ENCODE peak calls at places on chromosomes 11 and 22, in eight cellular contexts. One of them, this sample, is unnamed.

GRCh38 chr11:8230178-8230859 is 33.4 kb downstream of the LMO1 start:
- DNase-seq in uterus: no peak
- DNase-seq in spleen: peak; percentile 67
- DNase-seq in mesenchymal stem cell: no peak
- DNase-seq in CD8-positive, alpha-beta memory T cell: no peak
- DNase-seq in psoas muscle: no peak
- DNase-seq in naive thymus-derived CD4-positive, alpha-beta T cell: no peak
- DNase-seq in Peyer's patch: no peak
- DNase-seq in this sample: no peak

GRCh38 chr11:1226226-1226961 is 3.5 kb downstream of the MUC5B start:
- DNase-seq in uterus: no peak
- DNase-seq in spleen: peak; percentile 76
- DNase-seq in mesenchymal stem cell: no peak
- DNase-seq in CD8-positive, alpha-beta memory T cell: no peak
- DNase-seq in psoas muscle: peak; percentile 14
- DNase-seq in naive thymus-derived CD4-positive, alpha-beta T cell: no peak
- DNase-seq in Peyer's patch: peak; percentile 43
- DNase-seq in this sample: peak; percentile 70

GRCh38 chr11:64447717-64448598 is 89.0 kb downstream of the RPS6KA4 start:
- DNase-seq in uterus: peak; percentile 23
- DNase-seq in spleen: peak; percentile 82
- DNase-seq in mesenchymal stem cell: peak; percentile 57
- DNase-seq in CD8-positive, alpha-beta memory T cell: no peak
- DNase-seq in psoas muscle: peak; percentile 31
- DNase-seq in naive thymus-derived CD4-positive, alpha-beta T cell: no peak
- DNase-seq in Peyer's patch: no peak
- DNase-seq in this sample: peak; percentile 83

GRCh38 chr22:37079668-37080171 is 28.2 kb downstream of the KCTD17 start:
- DNase-seq in uterus: no peak
- DNase-seq in spleen: peak; percentile 83
- DNase-seq in mesenchymal stem cell: peak; percentile 61
- DNase-seq in CD8-positive, alpha-beta memory T cell: peak; percentile 65
- DNase-seq in psoas muscle: no peak
- DNase-seq in naive thymus-derived CD4-positive, alpha-beta T cell: peak; percentile 89
- DNase-seq in Peyer's patch: no peak
- DNase-seq in this sample: no peak

GRCh38 chr11:73980001-73980960 is 2.4 kb downstream of the UCP2 start:
- DNase-seq in uterus: no peak
- DNase-seq in spleen: peak; percentile 94
- DNase-seq in mesenchymal stem cell: peak; percentile 41
- DNase-seq in CD8-positive, alpha-beta memory T cell: peak; percentile 57
- DNase-seq in psoas muscle: peak; percentile 39
- DNase-seq in naive thymus-derived CD4-positive, alpha-beta T cell: peak; percentile 94
- DNase-seq in Peyer's patch: peak; percentile 64
- DNase-seq in this sample: peak; percentile 87

GRCh38 chr11:27296406-27296994 is 66.5 kb downstream of the CCDC34 start:
- DNase-seq in uterus: no peak
- DNase-seq in spleen: no peak
- DNase-seq in mesenchymal stem cell: peak; percentile 55
- DNase-seq in CD8-positive, alpha-beta memory T cell: no peak
- DNase-seq in psoas muscle: no peak
- DNase-seq in naive thymus-derived CD4-positive, alpha-beta T cell: no peak
- DNase-seq in Peyer's patch: no peak
- DNase-seq in this sample: no peak

GRCh38 chr11:94020777-94021615 is at the start of gene HEPHL1:
- DNase-seq in uterus: no peak
- DNase-seq in spleen: no peak
- DNase-seq in mesenchymal stem cell: no peak
- DNase-seq in CD8-positive, alpha-beta memory T cell: no peak
- DNase-seq in psoas muscle: no peak
- DNase-seq in naive thymus-derived CD4-positive, alpha-beta T cell: no peak
- DNase-seq in Peyer's patch: no peak
- DNase-seq in this sample: no peak

GRCh38 chr11:86588566-86589090 is 83.8 kb downstream of the ME3 start:
- DNase-seq in uterus: no peak
- DNase-seq in spleen: no peak
- DNase-seq in mesenchymal stem cell: no peak
- DNase-seq in CD8-positive, alpha-beta memory T cell: no peak
- DNase-seq in psoas muscle: no peak
- DNase-seq in naive thymus-derived CD4-positive, alpha-beta T cell: no peak
- DNase-seq in Peyer's patch: no peak
- DNase-seq in this sample: no peak

GRCh38 chr11:86483591-86484163 is 109.0 kb downstream of the CCDC81 start:
- DNase-seq in uterus: peak; percentile 34
- DNase-seq in spleen: no peak
- DNase-seq in mesenchymal stem cell: no peak
- DNase-seq in CD8-positive, alpha-beta memory T cell: no peak
- DNase-seq in psoas muscle: peak; percentile 40
- DNase-seq in naive thymus-derived CD4-positive, alpha-beta T cell: no peak
- DNase-seq in Peyer's patch: no peak
- DNase-seq in this sample: no peak

GRCh38 chr11:34161812-34162506 is 56.5 kb downstream of the NAT10 start:
- DNase-seq in uterus: no peak
- DNase-seq in spleen: no peak
- DNase-seq in mesenchymal stem cell: no peak
- DNase-seq in CD8-positive, alpha-beta memory T cell: peak; percentile 6
- DNase-seq in psoas muscle: no peak
- DNase-seq in naive thymus-derived CD4-positive, alpha-beta T cell: no peak
- DNase-seq in Peyer's patch: no peak
- DNase-seq in this sample: no peak

GRCh38 chr22:50184541-50185383 is 951 bp upstream of the TRABD start:
- DNase-seq in uterus: peak; percentile 40
- DNase-seq in spleen: peak; percentile 92
- DNase-seq in mesenchymal stem cell: no peak
- DNase-seq in CD8-positive, alpha-beta memory T cell: no peak
- DNase-seq in psoas muscle: no peak
- DNase-seq in naive thymus-derived CD4-positive, alpha-beta T cell: no peak
- DNase-seq in Peyer's patch: no peak
- DNase-seq in this sample: peak; percentile 87

GRCh38 chr11:34065505-34066203 is 14.1 kb downstream of the CAPRIN1 start:
- DNase-seq in uterus: no peak
- DNase-seq in spleen: no peak
- DNase-seq in mesenchymal stem cell: peak; percentile 33
- DNase-seq in CD8-positive, alpha-beta memory T cell: no peak
- DNase-seq in psoas muscle: no peak
- DNase-seq in naive thymus-derived CD4-positive, alpha-beta T cell: no peak
- DNase-seq in Peyer's patch: no peak
- DNase-seq in this sample: no peak

GRCh38 chr22:23818541-23818940 is 20.3 kb downstream of the DERL3 start:
- DNase-seq in uterus: no peak
- DNase-seq in spleen: peak; percentile 33
- DNase-seq in mesenchymal stem cell: no peak
- DNase-seq in CD8-positive, alpha-beta memory T cell: no peak
- DNase-seq in psoas muscle: no peak
- DNase-seq in naive thymus-derived CD4-positive, alpha-beta T cell: no peak
- DNase-seq in Peyer's patch: no peak
- DNase-seq in this sample: peak; percentile 25

GRCh38 chr11:83151274-83151977 is 5.5 kb upstream of the PCF11 start:
- DNase-seq in uterus: no peak
- DNase-seq in spleen: no peak
- DNase-seq in mesenchymal stem cell: no peak
- DNase-seq in CD8-positive, alpha-beta memory T cell: no peak
- DNase-seq in psoas muscle: no peak
- DNase-seq in naive thymus-derived CD4-positive, alpha-beta T cell: no peak
- DNase-seq in Peyer's patch: peak; percentile 71
- DNase-seq in this sample: no peak

GRCh38 chr22:50216684-50217520 is 16.1 kb downstream of the SELENOO start:
- DNase-seq in uterus: no peak
- DNase-seq in spleen: no peak
- DNase-seq in mesenchymal stem cell: no peak
- DNase-seq in CD8-positive, alpha-beta memory T cell: no peak
- DNase-seq in psoas muscle: no peak
- DNase-seq in naive thymus-derived CD4-positive, alpha-beta T cell: no peak
- DNase-seq in Peyer's patch: no peak
- DNase-seq in this sample: peak; percentile 79

GRCh38 chr22:50620861-50621490 is 7.0 kb downstream of the ARSA start:
- DNase-seq in uterus: no peak
- DNase-seq in spleen: peak; percentile 88
- DNase-seq in mesenchymal stem cell: no peak
- DNase-seq in CD8-positive, alpha-beta memory T cell: peak; percentile 44
- DNase-seq in psoas muscle: no peak
- DNase-seq in naive thymus-derived CD4-positive, alpha-beta T cell: peak; percentile 92
- DNase-seq in Peyer's patch: peak; percentile 48
- DNase-seq in this sample: peak; percentile 73

GRCh38 chr11:64762916-64763803 is 3.4 kb upstream of the PYGM start:
- DNase-seq in uterus: peak; percentile 20
- DNase-seq in spleen: peak; percentile 76
- DNase-seq in mesenchymal stem cell: peak; percentile 49
- DNase-seq in CD8-positive, alpha-beta memory T cell: no peak
- DNase-seq in psoas muscle: peak; percentile 47
- DNase-seq in naive thymus-derived CD4-positive, alpha-beta T cell: peak; percentile 39
- DNase-seq in Peyer's patch: no peak
- DNase-seq in this sample: peak; percentile 82

GRCh38 chr22:42907404-42908081 is 50.5 kb upstream of the ARFGAP3 start:
- DNase-seq in uterus: no peak
- DNase-seq in spleen: no peak
- DNase-seq in mesenchymal stem cell: no peak
- DNase-seq in CD8-positive, alpha-beta memory T cell: no peak
- DNase-seq in psoas muscle: no peak
- DNase-seq in naive thymus-derived CD4-positive, alpha-beta T cell: no peak
- DNase-seq in Peyer's patch: no peak
- DNase-seq in this sample: no peak

GRCh38 chr22:42906605-42907338 is 49.7 kb upstream of the ARFGAP3 start:
- DNase-seq in uterus: peak; percentile 68
- DNase-seq in spleen: no peak
- DNase-seq in mesenchymal stem cell: no peak
- DNase-seq in CD8-positive, alpha-beta memory T cell: no peak
- DNase-seq in psoas muscle: peak; percentile 65
- DNase-seq in naive thymus-derived CD4-positive, alpha-beta T cell: no peak
- DNase-seq in Peyer's patch: no peak
- DNase-seq in this sample: peak; percentile 87

GRCh38 chr22:42904049-42904448 is 47.0 kb upstream of the ARFGAP3 start:
- DNase-seq in uterus: no peak
- DNase-seq in spleen: no peak
- DNase-seq in mesenchymal stem cell: no peak
- DNase-seq in CD8-positive, alpha-beta memory T cell: no peak
- DNase-seq in psoas muscle: no peak
- DNase-seq in naive thymus-derived CD4-positive, alpha-beta T cell: no peak
- DNase-seq in Peyer's patch: no peak
- DNase-seq in this sample: no peak

GRCh38 chr22:42905217-42905616 is 48.1 kb upstream of the ARFGAP3 start:
- DNase-seq in uterus: no peak
- DNase-seq in spleen: no peak
- DNase-seq in mesenchymal stem cell: no peak
- DNase-seq in CD8-positive, alpha-beta memory T cell: no peak
- DNase-seq in psoas muscle: no peak
- DNase-seq in naive thymus-derived CD4-positive, alpha-beta T cell: no peak
- DNase-seq in Peyer's patch: no peak
- DNase-seq in this sample: no peak

GRCh38 chr22:42905702-42906183 is 48.7 kb upstream of the ARFGAP3 start:
- DNase-seq in uterus: no peak
- DNase-seq in spleen: no peak
- DNase-seq in mesenchymal stem cell: no peak
- DNase-seq in CD8-positive, alpha-beta memory T cell: no peak
- DNase-seq in psoas muscle: peak; percentile 46
- DNase-seq in naive thymus-derived CD4-positive, alpha-beta T cell: no peak
- DNase-seq in Peyer's patch: no peak
- DNase-seq in this sample: peak; percentile 89
- H3K4me3 ChIP-seq in uterus: no peak overlapping the region
- H3K4me3 ChIP-seq in spleen: no peak overlapping the region
- H3K4me3 ChIP-seq in mesenchymal stem cell: no peak overlapping the region
- H3K4me3 ChIP-seq in CD8-positive, alpha-beta memory T cell: no peak overlapping the region
- H3K4me3 ChIP-seq in psoas muscle: no peak overlapping the region
- H3K4me3 ChIP-seq in naive thymus-derived CD4-positive, alpha-beta T cell: no peak overlapping the region
- H3K4me3 ChIP-seq in Peyer's patch: no peak overlapping the region
- H3K4me3 ChIP-seq in this sample: no peak overlapping the region

DNA sequence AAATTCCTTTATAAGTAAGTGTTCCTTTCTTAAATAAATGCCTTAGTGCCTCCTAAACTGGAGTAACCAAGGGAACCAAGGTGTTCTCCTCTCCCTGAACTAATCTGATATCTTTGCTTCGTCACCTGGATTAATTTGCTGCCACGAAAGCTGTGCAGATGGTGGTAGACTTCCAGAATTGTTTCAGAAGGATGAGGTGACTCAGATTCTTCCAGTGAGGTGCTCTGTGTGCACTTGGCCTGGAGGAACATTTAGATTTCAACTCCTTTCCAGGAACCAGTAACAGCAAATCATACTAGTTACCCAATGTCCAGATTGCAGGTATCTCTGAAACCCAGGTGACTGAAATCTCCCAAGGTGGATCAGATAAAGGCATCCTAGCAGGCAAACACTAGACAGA is 181.9 kb downstream of the FAT3 start:
- DNase-seq in uterus: no peak
- DNase-seq in spleen: no peak
- DNase-seq in mesenchymal stem cell: no peak
- DNase-seq in CD8-positive, alpha-beta memory T cell: no peak
- DNase-seq in psoas muscle: no peak
- DNase-seq in naive thymus-derived CD4-positive, alpha-beta T cell: no peak
- DNase-seq in Peyer's patch: no peak
- DNase-seq in this sample: no peak
- H3K4me1 ChIP-seq in uterus: no peaks in the 10 kb centered on the region
- H3K4me1 ChIP-seq in spleen: no peaks in the 10 kb centered on the region
- H3K4me1 ChIP-seq in mesenchymal stem cell: no peaks in the 10 kb centered on the region
- H3K4me1 ChIP-seq in CD8-positive, alpha-beta memory T cell: no peaks in the 10 kb centered on the region
- H3K4me1 ChIP-seq in psoas muscle: no peaks in the 10 kb centered on the region
- H3K4me1 ChIP-seq in naive thymus-derived CD4-positive, alpha-beta T cell: no peaks in the 10 kb centered on the region
- H3K4me1 ChIP-seq in Peyer's patch: no peaks in the 10 kb centered on the region
- H3K4me1 ChIP-seq in this sample: no peaks in the 10 kb centered on the region

GRCh38 chr11:76206077-76206326 is 300 bp downstream of the WNT11 start:
- DNase-seq in uterus: no peak
- DNase-seq in spleen: no peak
- DNase-seq in mesenchymal stem cell: no peak
- DNase-seq in CD8-positive, alpha-beta memory T cell: no peak
- DNase-seq in psoas muscle: no peak
- DNase-seq in naive thymus-derived CD4-positive, alpha-beta T cell: no peak
- DNase-seq in Peyer's patch: no peak
- DNase-seq in this sample: no peak
- H3K4me3 ChIP-seq in uterus: no peak overlapping the region
- H3K4me3 ChIP-seq in spleen: peak overlapping the region; percentile 81
- H3K4me3 ChIP-seq in mesenchymal stem cell: peak overlapping the region; percentile 38
- H3K4me3 ChIP-seq in CD8-positive, alpha-beta memory T cell: no peak overlapping the region
- H3K4me3 ChIP-seq in psoas muscle: peak overlapping the region; percentile 81
- H3K4me3 ChIP-seq in naive thymus-derived CD4-positive, alpha-beta T cell: no peak overlapping the region
- H3K4me3 ChIP-seq in Peyer's patch: peak overlapping the region; percentile 67
- H3K4me3 ChIP-seq in this sample: peak overlapping the region; percentile 62

GRCh38 chr11:72710278-72710677 is 36.1 kb upstream of the PDE2A start:
- DNase-seq in uterus: no peak
- DNase-seq in spleen: no peak
- DNase-seq in mesenchymal stem cell: no peak
- DNase-seq in CD8-positive, alpha-beta memory T cell: no peak
- DNase-seq in psoas muscle: no peak
- DNase-seq in naive thymus-derived CD4-positive, alpha-beta T cell: no peak
- DNase-seq in Peyer's patch: no peak
- DNase-seq in this sample: peak; percentile 68

GRCh38 chr11:72709478-72710238 is 35.4 kb upstream of the PDE2A start:
- DNase-seq in uterus: no peak
- DNase-seq in spleen: no peak
- DNase-seq in mesenchymal stem cell: no peak
- DNase-seq in CD8-positive, alpha-beta memory T cell: no peak
- DNase-seq in psoas muscle: no peak
- DNase-seq in naive thymus-derived CD4-positive, alpha-beta T cell: no peak
- DNase-seq in Peyer's patch: no peak
- DNase-seq in this sample: peak; percentile 63

GRCh38 chr11:72712168-72712721 is 38.0 kb upstream of the PDE2A start:
- DNase-seq in uterus: peak; percentile 60
- DNase-seq in spleen: peak; percentile 86
- DNase-seq in mesenchymal stem cell: peak; percentile 18
- DNase-seq in CD8-positive, alpha-beta memory T cell: no peak
- DNase-seq in psoas muscle: peak; percentile 68
- DNase-seq in naive thymus-derived CD4-positive, alpha-beta T cell: no peak
- DNase-seq in Peyer's patch: no peak
- DNase-seq in this sample: peak; percentile 87

GRCh38 chr11:72711141-72711540 is 36.9 kb upstream of the PDE2A start:
- DNase-seq in uterus: no peak
- DNase-seq in spleen: no peak
- DNase-seq in mesenchymal stem cell: no peak
- DNase-seq in CD8-positive, alpha-beta memory T cell: no peak
- DNase-seq in psoas muscle: no peak
- DNase-seq in naive thymus-derived CD4-positive, alpha-beta T cell: no peak
- DNase-seq in Peyer's patch: no peak
- DNase-seq in this sample: peak; percentile 69

GRCh38 chr11:72712876-72713275 is 38.7 kb upstream of the PDE2A start:
- DNase-seq in uterus: no peak
- DNase-seq in spleen: no peak
- DNase-seq in mesenchymal stem cell: no peak
- DNase-seq in CD8-positive, alpha-beta memory T cell: no peak
- DNase-seq in psoas muscle: no peak
- DNase-seq in naive thymus-derived CD4-positive, alpha-beta T cell: no peak
- DNase-seq in Peyer's patch: no peak
- DNase-seq in this sample: peak; percentile 75
- H3K4me1 ChIP-seq in uterus: no peaks in the 10 kb centered on the region
- H3K4me1 ChIP-seq in spleen: peaks cover 77% of the 10 kb centered on the region
- H3K4me1 ChIP-seq in mesenchymal stem cell: peaks cover 21% of the 10 kb centered on the region
- H3K4me1 ChIP-seq in CD8-positive, alpha-beta memory T cell: peaks cover 16% of the 10 kb centered on the region
- H3K4me1 ChIP-seq in psoas muscle: peaks cover 8% of the 10 kb centered on the region
- H3K4me1 ChIP-seq in naive thymus-derived CD4-positive, alpha-beta T cell: peaks cover 13% of the 10 kb centered on the region
- H3K4me1 ChIP-seq in Peyer's patch: no peaks in the 10 kb centered on the region
- H3K4me1 ChIP-seq in this sample: no peaks in the 10 kb centered on the region